ENCODE peak calls at places on chromosomes 11 and 22, in four cellular contexts. D is heart right ventricle, B is fibroblast of lung, E is lower lobe of right lung. R is an unnamed sample.

GRCh38 chr11:57493507-57494503 is 21.7 kb downstream of the SLC43A1 start:
- DNase-seq in D (peak; percentile 64), B (no peak), E (peak; percentile 81), R (peak; percentile 90)

GRCh38 chr11:61816736-61817455 is at the start of gene FADS1:
- DNase-seq in D (peak; percentile 93), B (peak; percentile 94), E (peak; percentile 97), R (peak; percentile 92)

GRCh38 chr22:24585461-24585860 is 7.4 kb downstream of the LRRC75B start:
- DNase-seq in D (no peak), B (no peak), E (no peak), R (no peak)

GRCh38 chr11:9210922-9211320 is 54.2 kb downstream of the DENND5A start:
- DNase-seq in D (no peak), B (peak; percentile 76), E (no peak), R (no peak)

GRCh38 chr11:68710445-68710844 is 26.1 kb downstream of the GAL start:
- DNase-seq in D (no peak), B (no peak), E (no peak), R (no peak)

GRCh38 chr11:101867951-101868350 is 46.9 kb upstream of the CEP126 start:
- DNase-seq in D (no peak), B (peak; percentile 83), E (no peak), R (no peak)

GRCh38 chr11:110801328-110801727 is 89.1 kb upstream of the ARHGAP20 start:
- DNase-seq in D (no peak), B (no peak), E (no peak), R (no peak)

GRCh38 chr22:41695211-41695610 is 4.1 kb upstream of the MEI1 start:
- DNase-seq in D (no peak), B (no peak), E (no peak), R (no peak)

GRCh38 chr11:120715239-120715638 is 203.7 kb downstream of the GRIK4 start:
- DNase-seq in D (no peak), B (no peak), E (no peak), R (no peak)

GRCh38 chr11:10162222-10162621 is 131.8 kb downstream of the SBF2 start:
- DNase-seq in D (no peak), B (no peak), E (no peak), R (no peak)

GRCh38 chr11:70745451-70745850 is 347.1 kb downstream of the CTTN start:
- DNase-seq in D (no peak), B (no peak), E (peak; percentile 13), R (no peak)

GRCh38 chr11:34653031-34653430 is 32.1 kb downstream of the EHF start:
- DNase-seq in D (no peak), B (no peak), E (no peak), R (no peak)

GRCh38 chr11:225734-226453 is 10.2 kb downstream of the SIRT3 start:
- DNase-seq in D (no peak), B (peak; percentile 52), E (no peak), R (no peak)

GRCh38 chr22:46061431-46062231 is 84.7 kb upstream of the WNT7B start:
- DNase-seq in D (no peak), B (no peak), E (peak; percentile 46), R (peak; percentile 62)

GRCh38 chr11:100072131-100072530 is 615.0 kb upstream of the ARHGAP42 start:
- DNase-seq in D (no peak), B (no peak), E (no peak), R (no peak)

GRCh38 chr22:18078329-18079041 is 695 bp downstream of the PEX26 start:
- DNase-seq in D (peak; percentile 33), B (peak; percentile 26), E (peak; percentile 70), R (peak; percentile 80)

GRCh38 chr11:70477607-70478006 is 79.3 kb downstream of the CTTN start:
- DNase-seq in D (peak; percentile 37), B (peak; percentile 16), E (peak; percentile 22), R (no peak)

GRCh38 chr11:47607380-47607779 is 13.2 kb upstream of the C1QTNF4 start:
- DNase-seq in D (peak; percentile 35), B (peak; percentile 96), E (no peak), R (no peak)

GRCh38 chr11:130070109-130070828 is 575 bp downstream of the APLP2 start:
- DNase-seq in D (peak; percentile 49), B (peak; percentile 32), E (peak; percentile 65), R (peak; percentile 73)

GRCh38 chr11:746289-747175 is 732 bp upstream of the TALDO1 start:
- DNase-seq in D (no peak), B (peak; percentile 45), E (no peak), R (no peak)

GRCh38 chr11:35951659-35952058 is 7.8 kb downstream of the LDLRAD3 start:
- DNase-seq in D (no peak), B (no peak), E (no peak), R (no peak)

GRCh38 chr11:83437939-83438338 is 151.8 kb upstream of the CCDC90B start:
- DNase-seq in D (no peak), B (no peak), E (peak; percentile 52), R (no peak)

GRCh38 chr11:69587454-69588081 is 53.4 kb upstream of the CCND1 start:
- DNase-seq in D (no peak), B (peak; percentile 68), E (no peak), R (no peak)

GRCh38 chr11:71112990-71113389 is 139.4 kb downstream of the SHANK2 start:
- DNase-seq in D (no peak), B (no peak), E (no peak), R (no peak)

GRCh38 chr11:60056349-60056969 is at the start of gene MS4A3:
- DNase-seq in D (no peak), B (no peak), E (no peak), R (no peak)

GRCh38 chr11:2383823-2384722 is 7.0 kb downstream of the CD81 start:
- DNase-seq in D (peak; percentile 38), B (no peak), E (no peak), R (no peak)

GRCh38 chr11:110053848-110054414 is 39.3 kb upstream of the ZC3H12C start:
- DNase-seq in D (no peak), B (no peak), E (no peak), R (no peak)

GRCh38 chr11:19087658-19088057 is 27.1 kb upstream of the MRGPRX2 start:
- DNase-seq in D (no peak), B (peak; percentile 91), E (no peak), R (no peak)

GRCh38 chr11:78441956-78442355 is 24.3 kb upstream of the GAB2 start:
- DNase-seq in D (no peak), B (no peak), E (no peak), R (no peak)

GRCh38 chr22:35563211-35563610 is 22.6 kb downstream of the RASD2 start:
- DNase-seq in D (no peak), B (no peak), E (no peak), R (no peak)

GRCh38 chr11:62556872-62557631 is 10.4 kb upstream of the AHNAK start:
- DNase-seq in D (no peak), B (no peak), E (no peak), R (no peak)

GRCh38 chr22:42443240-42444059 is 11.2 kb upstream of the NFAM1 start:
- DNase-seq in D (no peak), B (no peak), E (no peak), R (no peak)

GRCh38 chr22:43737150-43737828 is 74.8 kb downstream of the EFCAB6 start:
- DNase-seq in D (no peak), B (no peak), E (no peak), R (no peak)

GRCh38 chr11:12318791-12319733 is 58.3 kb upstream of the PARVA start:
- DNase-seq in D (no peak), B (peak; percentile 82), E (no peak), R (no peak)

GRCh38 chr11:76854709-76855108 is 6.0 kb upstream of the ACER3 start:
- DNase-seq in D (no peak), B (no peak), E (no peak), R (no peak)

GRCh38 chr11:66848671-66849500 is 5.6 kb downstream of the RCE1 start:
- DNase-seq in D (no peak), B (no peak), E (no peak), R (peak; percentile 12)

GRCh38 chr11:108221401-108221800 is 1.0 kb downstream of the NPAT start:
- DNase-seq in D (no peak), B (peak; percentile 77), E (no peak), R (no peak)

GRCh38 chr22:48045369-48045768 is 1282.9 kb downstream of the TBC1D22A start:
- DNase-seq in D (no peak), B (no peak), E (no peak), R (no peak)

DNA sequence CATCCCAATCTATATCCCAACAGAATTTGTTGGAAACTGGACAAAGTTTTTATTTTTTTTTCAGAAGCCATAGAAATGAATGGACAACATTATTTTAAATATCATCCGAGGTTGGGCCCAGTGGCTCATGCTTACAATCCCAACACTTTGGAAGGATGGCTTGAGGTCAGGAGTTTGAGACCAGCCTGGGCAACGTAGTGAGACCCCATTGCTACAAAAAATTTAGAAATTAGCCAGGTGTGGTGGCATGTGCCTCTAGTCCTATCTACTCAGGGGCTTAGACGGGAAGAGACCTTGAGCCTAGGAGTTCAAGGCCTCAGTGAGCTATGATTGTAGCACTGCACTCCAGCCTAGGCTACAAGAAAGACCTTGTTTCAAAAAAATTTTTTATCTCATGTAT is 4.1 kb upstream of the SLC37A4 start:
- DNase-seq in D (no peak), B (no peak), E (no peak), R (no peak)
- H3K4me1 ChIP-seq in D (peaks cover 4% of the 10 kb centered on the region), B (no peaks in the 10 kb centered on the region), E (peaks cover 10% of the 10 kb centered on the region), R (peaks cover under 1% of the 10 kb centered on the region)

DNA sequence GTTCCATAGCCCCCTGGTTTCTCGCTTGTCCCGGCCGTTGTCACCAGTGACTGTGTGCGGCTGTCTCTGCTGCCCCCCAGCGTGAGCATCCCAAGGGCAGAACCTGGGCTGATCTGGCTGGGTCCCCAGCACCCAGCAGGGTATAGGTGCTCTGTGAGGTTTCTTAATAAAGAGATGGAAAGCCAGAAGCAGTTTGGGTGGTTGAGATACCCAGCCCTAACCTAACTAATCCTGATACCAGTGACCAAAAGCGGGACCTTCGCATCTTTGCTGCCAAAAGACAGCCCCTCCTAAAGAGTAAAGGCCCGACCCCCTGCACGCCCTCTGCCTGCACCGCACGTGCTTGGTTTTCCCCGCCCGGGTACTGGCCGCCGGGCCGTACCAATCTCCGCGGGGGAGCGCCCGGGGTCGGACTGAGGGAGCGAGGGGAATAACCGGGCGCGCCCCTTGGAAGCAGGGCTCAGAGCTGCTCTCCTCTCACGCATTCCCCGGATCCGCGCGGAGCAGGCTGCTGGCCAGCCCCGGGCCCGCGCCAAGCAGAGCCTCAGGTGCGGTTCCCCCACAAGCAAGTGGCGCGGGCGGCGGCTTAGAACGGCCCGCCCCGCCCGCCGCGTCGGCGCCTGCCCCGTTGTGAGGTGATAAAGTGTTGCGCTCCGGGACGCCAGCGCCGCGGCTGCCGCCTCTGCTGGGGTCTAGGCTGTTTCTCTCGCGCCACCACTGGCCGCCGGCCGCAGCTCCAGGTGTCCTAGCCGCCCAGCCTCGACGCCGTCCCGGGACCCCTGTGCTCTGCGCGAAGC is at the start of gene DGAT2:
- DNase-seq in D (peak; percentile 79), B (peak; percentile 66), E (peak; percentile 88), R (peak; percentile 63)
- TF ChIP-seq CTCF in D (peak; percentile 50), B (peak; percentile 6), E (peak; percentile 18), R (no peak)

GRCh38 chr11:117005758-117006157 is 92.5 kb downstream of the SIK3 start:
- DNase-seq in D (no peak), B (no peak), E (no peak), R (no peak)
- H3K27ac ChIP-seq in D (no peak overlapping the region), B (no peak overlapping the region), E (no peak overlapping the region), R (no peak overlapping the region)

DNA sequence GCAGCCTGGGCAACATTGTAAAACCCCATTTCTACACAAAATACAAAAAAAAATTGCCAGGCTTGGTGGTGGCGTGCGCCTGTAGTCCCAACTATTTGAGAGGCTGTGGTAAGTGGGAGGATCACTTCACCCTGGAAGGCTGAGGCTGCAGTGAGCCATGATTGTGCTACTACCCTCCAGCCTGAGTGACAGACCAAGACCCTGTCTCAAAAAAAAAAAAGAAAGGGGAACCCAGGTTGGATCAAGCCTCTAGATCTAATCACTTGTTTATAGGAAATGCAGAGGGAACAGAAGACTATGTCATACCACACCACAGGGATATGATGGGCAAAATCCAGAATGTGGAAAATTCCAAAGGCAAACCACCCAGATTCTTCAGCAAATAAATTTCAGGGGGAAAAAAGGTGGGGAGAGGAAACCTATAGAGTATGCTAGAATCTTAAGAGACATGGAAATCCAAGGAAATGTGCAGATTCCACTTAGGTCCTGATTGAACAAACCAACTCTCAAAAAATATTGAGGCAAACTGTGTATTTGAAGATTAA is 16.5 kb upstream of the MALAT1 start:
- DNase-seq in D (no peak), B (peak; percentile 53), E (no peak), R (no peak)
- H3K4me1 ChIP-seq in D (peaks cover 17% of the 10 kb centered on the region), B (peaks cover 30% of the 10 kb centered on the region), E (peaks cover 58% of the 10 kb centered on the region), R (peaks cover 17% of the 10 kb centered on the region)

R was measured in pancreas.